ENCODE peak calls at places on chromosomes 7 and 10, in seven cellular contexts. W is HFFc6, K is AG09319, X is spleen, M is cardiac fibroblast, D is fibroblast of lung, I is RWPE1. H is an unnamed sample.

GRCh38 chr10:76488602-76489001 is 1057.2 kb downstream of the LRMDA start:
- DNase-seq in X (no peak), M (no peak), K (no peak), W (no peak), I (no peak), D (no peak), H (no peak)

GRCh38 chr10:113569576-113569975 is 16.7 kb downstream of the HABP2 start:
- DNase-seq in I (no peak), W (no peak), K (no peak), D (no peak), M (no peak), X (no peak), H (no peak)

GRCh38 chr10:103793429-103793828 is 61.9 kb downstream of the SH3PXD2A start:
- DNase-seq in I (no peak), D (no peak), X (no peak), M (no peak), K (no peak), W (no peak), H (no peak)

GRCh38 chr7:131633342-131633843 is 77.0 kb upstream of the PODXL start:
- DNase-seq in W (peak), D (peak), I (no peak), M (peak), K (no peak), X (no peak), H (no peak)

GRCh38 chr10:130479906-130480305 is 343.7 kb downstream of the GLRX3 start:
- DNase-seq in M (no peak), W (no peak), I (no peak), D (no peak), K (no peak), X (no peak), H (no peak)

GRCh38 chr10:113965683-113966082 is 78.0 kb upstream of the ADRB1 start:
- DNase-seq in D (no peak), K (no peak), W (no peak), I (no peak), M (no peak), X (no peak), H (no peak)

GRCh38 chr7:2943851-2944601 is 99.6 kb downstream of the CARD11 start:
- DNase-seq in K (no peak), D (no peak), I (no peak), M (no peak), X (no peak), W (no peak), H (no peak)

GRCh38 chr7:27779873-27780272 is 39.9 kb downstream of the TAX1BP1 start:
- DNase-seq in D (no peak), W (no peak), X (no peak), M (peak), K (no peak), I (no peak), H (no peak)

GRCh38 chr10:36451391-36451790 is 674.0 kb upstream of the ANKRD30A start:
- DNase-seq in D (no peak), W (no peak), X (no peak), M (no peak), I (no peak), K (no peak), H (no peak)

GRCh38 chr7:127683776-127684681 is 32.0 kb downstream of the SND1 start:
- DNase-seq in M (peak), W (no peak), I (no peak), K (no peak), D (no peak), X (no peak), H (no peak)

GRCh38 chr10:12708921-12709320 is 292.6 kb downstream of the CCDC3 start:
- DNase-seq in W (peak), X (no peak), D (peak), M (peak), I (no peak), K (no peak), H (no peak)

DNA sequence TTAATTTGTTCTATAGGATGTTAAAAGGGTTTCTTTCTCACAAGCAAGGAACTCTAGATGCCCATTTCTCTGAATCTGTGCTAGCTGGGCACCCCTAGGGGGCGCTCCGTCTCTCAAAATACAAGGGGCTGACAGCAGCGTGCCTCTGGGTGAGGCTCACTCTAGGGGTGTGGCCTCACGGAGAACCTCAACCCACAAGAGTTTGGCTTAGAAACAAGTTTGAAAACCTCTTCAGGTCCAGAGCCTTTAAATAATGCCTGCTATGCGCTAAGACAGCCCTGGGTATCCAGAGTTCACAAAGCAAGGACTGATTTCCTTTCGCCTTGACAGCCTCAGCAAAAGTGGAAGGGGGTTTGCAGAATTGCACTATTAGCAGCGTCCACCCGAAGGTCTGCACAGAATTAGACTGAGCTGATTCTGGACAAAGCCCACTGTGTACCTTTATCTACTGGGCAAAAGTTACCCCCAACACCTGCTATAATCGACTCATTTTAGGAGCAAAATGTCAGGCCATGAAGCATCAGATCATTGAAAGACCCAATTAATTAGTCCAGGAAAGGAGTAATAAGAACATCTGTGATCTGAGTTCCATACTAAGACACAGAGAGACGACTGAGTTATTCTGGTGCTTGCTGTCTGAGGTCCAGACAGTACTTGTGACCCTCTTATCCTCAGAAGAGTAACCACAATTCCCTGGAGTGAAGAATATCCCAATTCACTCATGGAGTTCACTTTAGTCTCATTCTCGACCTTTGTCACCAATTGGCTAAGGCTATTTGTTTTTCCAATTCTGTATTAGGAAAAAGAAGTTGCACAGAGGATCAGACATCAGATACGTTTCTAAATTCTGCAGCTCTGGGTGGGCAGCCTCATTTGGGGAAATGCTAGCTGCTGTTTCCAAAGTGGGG is 574 bp upstream of the CPED1 start:
- DNase-seq in M (peak), K (peak), I (peak), W (peak), D (peak), X (peak), H (peak)
- TF ChIP-seq CTCF in M (peak), K (peak), I (peak), W (peak), D (peak), X (peak), H (peak)

DNA sequence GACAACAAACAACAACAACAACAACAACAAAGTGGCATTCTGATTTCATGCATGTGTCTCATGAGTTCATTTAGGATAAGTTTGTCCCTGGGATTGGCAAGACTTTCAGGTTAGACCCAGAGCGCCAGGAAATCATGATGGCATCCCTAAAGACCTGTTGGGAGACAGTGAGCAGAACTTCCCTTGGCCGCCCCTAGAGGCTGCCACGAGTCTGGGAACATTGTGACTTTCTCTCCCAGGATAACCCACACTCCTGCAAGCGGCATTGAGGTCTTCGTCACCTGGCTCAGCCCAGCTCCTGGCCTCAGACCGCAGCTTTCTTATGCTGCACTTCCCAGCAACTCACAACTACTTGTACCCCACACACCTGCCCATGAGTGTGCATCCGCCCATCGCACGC is 80.5 kb upstream of the RNF32 start:
- DNase-seq in X (no peak), I (no peak), M (no peak), K (no peak), D (no peak), W (no peak), H (no peak)
- TF ChIP-seq CTCF in X (no peak), I (no peak), M (no peak), K (no peak), D (no peak), W (peak), H (no peak)

GRCh38 chr7:30745251-30745650 is 6.7 kb upstream of the INMT start:
- DNase-seq in I (no peak), K (no peak), D (no peak), M (peak), X (no peak), W (no peak), H (no peak)

GRCh38 chr7:30741289-30741688 is 10.6 kb upstream of the INMT start:
- DNase-seq in W (no peak), I (no peak), D (no peak), K (no peak), X (no peak), M (no peak), H (no peak)

GRCh38 chr7:30740417-30741181 is 11.3 kb upstream of the INMT start:
- DNase-seq in D (peak), X (peak), K (no peak), M (peak), W (peak), I (peak), H (peak)

GRCh38 chr7:30744075-30744417 is 7.9 kb upstream of the INMT start:
- DNase-seq in I (no peak), W (no peak), X (no peak), M (no peak), D (no peak), K (no peak), H (no peak)

DNA sequence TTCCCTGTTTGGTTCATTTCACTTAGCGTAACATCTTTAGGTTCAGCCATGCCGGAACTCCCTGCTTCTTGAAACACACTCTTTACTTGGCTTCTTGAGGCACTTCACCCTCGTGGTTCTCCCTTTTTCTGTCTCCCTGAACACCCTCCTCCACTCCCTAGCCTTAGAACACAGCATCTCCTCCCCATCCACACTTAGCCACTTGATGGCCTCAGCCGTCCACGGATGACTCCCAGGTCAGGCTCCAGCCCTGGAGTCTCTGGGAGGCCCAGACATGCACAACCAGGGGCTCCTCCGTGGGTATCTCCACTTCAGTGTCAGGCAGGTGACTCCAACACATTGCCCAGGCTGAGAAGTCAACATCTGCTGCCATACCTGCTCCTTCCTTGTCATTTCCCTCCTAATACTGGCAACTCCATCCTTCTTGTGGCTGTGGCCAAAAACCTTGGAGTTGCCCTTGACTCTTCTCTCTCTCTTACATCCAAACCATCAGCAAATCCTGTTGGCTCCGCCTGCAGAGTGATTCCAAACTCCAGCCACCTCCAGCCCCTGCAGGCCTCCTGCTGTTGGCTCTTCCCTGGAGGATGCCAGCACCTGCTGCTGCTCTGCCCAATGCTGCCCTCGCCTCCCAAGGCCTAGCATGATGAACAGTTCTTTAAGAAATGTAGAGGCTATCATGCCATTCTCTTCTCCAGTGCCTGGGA is 8.4 kb upstream of the INMT start:
- DNase-seq in I (peak), K (no peak), D (no peak), W (peak), X (no peak), M (peak), H (no peak)
- TF ChIP-seq CTCF in I (no peak), K (peak), D (peak), W (peak), X (no peak), M (peak), H (no peak)

DNA sequence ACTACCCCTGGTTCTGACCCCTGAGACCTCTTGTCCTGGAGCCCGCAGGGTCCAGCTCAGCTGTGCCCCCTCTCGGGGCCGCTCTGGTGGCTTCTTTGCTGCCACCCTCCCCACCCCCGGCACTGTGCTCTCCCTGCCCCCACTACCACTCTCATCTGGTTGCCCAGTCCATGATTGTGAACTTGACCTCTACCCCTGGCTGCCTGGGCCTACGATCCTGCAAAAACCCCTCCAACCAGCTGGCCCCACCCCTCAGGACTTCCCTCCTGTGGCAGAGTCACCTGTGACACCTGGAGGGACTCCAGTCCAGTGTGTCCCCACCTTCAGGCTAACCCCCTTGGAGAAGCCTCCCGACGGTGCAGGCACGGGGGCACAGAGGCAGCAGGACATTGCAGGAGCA is 72.2 kb downstream of the PARP12 start:
- DNase-seq in M (no peak), I (no peak), D (no peak), K (no peak), W (no peak), X (no peak), H (no peak)
- TF ChIP-seq CTCF in M (no peak), I (no peak), D (no peak), K (no peak), W (no peak), X (no peak), H (no peak)

GRCh38 chr7:11155883-11156282 is 182.2 kb downstream of the PHF14 start:
- DNase-seq in I (no peak), W (no peak), X (no peak), K (no peak), M (no peak), D (peak), H (no peak)

GRCh38 chr7:11153694-11154093 is 180.0 kb downstream of the PHF14 start:
- DNase-seq in D (no peak), X (no peak), K (no peak), W (no peak), I (no peak), M (no peak), H (no peak)
- TF ChIP-seq CTCF in D (no peak), X (no peak), K (no peak), W (no peak), I (no peak), M (no peak), H (no peak)

GRCh38 chr10:69636626-69637550 is 6.8 kb downstream of the FAM241B start:
- DNase-seq in I (peak), X (peak), D (no peak), W (peak), K (no peak), M (no peak), H (no peak)
- TF ChIP-seq CTCF in I (peak), X (no peak), D (no peak), W (peak), K (no peak), M (peak), H (no peak)

H was measured in activated B cell treated with CpG ODN at 0.5 μM for 24 hours.